ENCODE peak calls at places on chromosomes 3 and 15, in seven cellular contexts. R is cardiac fibroblast, L is ovary, N is activated T-cell treated with anti-CD3 and anti-CD28 coated beads for 24 hours, G is A172, V is skeletal muscle cell, X is nephron progenitor cell. Y is an unnamed sample.

GRCh38 chr3:14230729-14231128 is 52.1 kb downstream of the LSM3 start:
- DNase-seq in R (no peak), L (no peak), N (no peak), G (no peak), V (no peak), X (no peak), Y (no peak)

GRCh38 chr3:180280601-180281000 is 243.9 kb upstream of the PEX5L start:
- DNase-seq in R (no peak), L (no peak), N (no peak), G (no peak), V (peak; percentile 56), X (no peak), Y (no peak)

GRCh38 chr3:36815375-36815774 is 51.0 kb upstream of the DCLK3 start:
- DNase-seq in R (no peak), L (no peak), N (no peak), G (no peak), V (no peak), X (no peak), Y (no peak)

GRCh38 chr15:92664178-92664900 is 8.8 kb upstream of the FAM174B start:
- DNase-seq in R (no peak), L (no peak), N (no peak), G (no peak), V (no peak), X (no peak), Y (no peak)

GRCh38 chr3:169953462-169954141 is 13.0 kb upstream of the SEC62 start:
- DNase-seq in R (peak; percentile 28), L (no peak), N (no peak), G (no peak), V (no peak), X (no peak), Y (no peak)

GRCh38 chr15:27671794-27672438 is 427.2 kb downstream of the OCA2 start:
- DNase-seq in R (no peak), L (no peak), N (no peak), G (no peak), V (no peak), X (peak; percentile 13), Y (peak; percentile 21)

GRCh38 chr15:90001062-90001682 is at the start of gene ZNF710:
- DNase-seq in R (peak; percentile 78), L (peak; percentile 75), N (no peak), G (peak; percentile 50), V (no peak), X (peak; percentile 56), Y (peak; percentile 51)

GRCh38 chr3:165011557-165011956 is 66.7 kb downstream of the SI start:
- DNase-seq in R (no peak), L (no peak), N (no peak), G (no peak), V (no peak), X (no peak), Y (no peak)

GRCh38 chr15:57248074-57248473 is 128.2 kb upstream of the CGNL1 start:
- DNase-seq in R (no peak), L (no peak), N (no peak), G (no peak), V (no peak), X (no peak), Y (no peak)

GRCh38 chr15:70201376-70201775 is 103.7 kb upstream of the TLE3 start:
- DNase-seq in R (no peak), L (no peak), N (no peak), G (no peak), V (no peak), X (no peak), Y (no peak)